ENCODE peak calls at places on chromosomes 7 and 10, in four cellular contexts. Y is WERI-Rb-1, I is H9, Z is MM.1S. J is an unnamed sample.

GRCh38 chr7:142481548-142481947 is 223.7 kb upstream of the PRSS58 start:
- DNase-seq in Y (peak), Z (peak), I (no peak), J (no peak)

GRCh38 chr7:67821116-67821515 is 824.5 kb downstream of the TYW1 start:
- DNase-seq in Z (no peak), I (no peak), Y (no peak), J (no peak)

GRCh38 chr7:67620216-67620933 is 623.7 kb downstream of the TYW1 start:
- DNase-seq in Y (no peak), I (no peak), Z (no peak), J (no peak)

GRCh38 chr10:116723428-116724281 is 18.7 kb downstream of the HSPA12A start:
- DNase-seq in I (no peak), Z (peak), Y (no peak), J (no peak)

GRCh38 chr7:29291723-29292591 is 97.4 kb downstream of the CHN2 start:
- DNase-seq in Z (no peak), Y (no peak), I (no peak), J (no peak)

GRCh38 chr10:45254892-45255291 is 60.5 kb downstream of the OR13A1 start:
- DNase-seq in Z (no peak), Y (no peak), I (no peak), J (no peak)

GRCh38 chr10:22308390-22308789 is 7.8 kb upstream of the COMMD3 start:
- DNase-seq in I (no peak), Z (no peak), Y (no peak), J (no peak)

GRCh38 chr7:29839302-29839701 is 33.0 kb downstream of the WIPF3 start:
- DNase-seq in Z (no peak), I (no peak), Y (no peak), J (no peak)

GRCh38 chr10:3982746-3983442 is 197.9 kb upstream of the KLF6 start:
- DNase-seq in Y (no peak), I (no peak), Z (no peak), J (no peak)

GRCh38 chr10:99906470-99906869 is 103.3 kb downstream of the DNMBP start:
- DNase-seq in I (no peak), Z (no peak), Y (no peak), J (no peak)

GRCh38 chr7:157021893-157022680 is 11.6 kb upstream of the MNX1 start:
- DNase-seq in Z (no peak), I (no peak), Y (no peak), J (no peak)

GRCh38 chr7:47293884-47294568 is 287.9 kb downstream of the TNS3 start:
- DNase-seq in I (no peak), Z (no peak), Y (no peak), J (no peak)

GRCh38 chr10:48802611-48803046 is 118.0 kb downstream of the WDFY4 start:
- DNase-seq in Y (no peak), Z (peak), I (no peak), J (no peak)

GRCh38 chr10:5840314-5841307 is 27.4 kb upstream of the GDI2 start:
- DNase-seq in Y (no peak), Z (no peak), I (no peak), J (no peak)

GRCh38 chr7:65222655-65223054 is 151.0 kb upstream of the ZNF92 start:
- DNase-seq in Z (no peak), Y (no peak), I (no peak), J (no peak)

GRCh38 chr7:17408245-17408903 is 109.9 kb downstream of the AHR start:
- DNase-seq in I (no peak), Z (no peak), Y (no peak), J (no peak)

GRCh38 chr7:32335107-32335506 is 155.1 kb downstream of the LSM5 start:
- DNase-seq in I (no peak), Y (no peak), Z (no peak), J (no peak)

GRCh38 chr7:158923928-158924511 is 67.7 kb downstream of the DYNC2I1 start:
- DNase-seq in I (no peak), Y (no peak), Z (no peak), J (no peak)

GRCh38 chr7:7122701-7123281 is 59.6 kb upstream of the C1GALT1 start:
- DNase-seq in Z (no peak), Y (no peak), I (no peak), J (no peak)

GRCh38 chr7:139828446-139828845 is 618 bp upstream of the TBXAS1 start:
- DNase-seq in Y (no peak), Z (no peak), I (no peak), J (no peak)

GRCh38 chr7:157865351-157866165 is 528.8 kb downstream of the DNAJB6 start:
- DNase-seq in Y (no peak), I (no peak), Z (no peak), J (no peak)

GRCh38 chr7:43674559-43675436 is 54.5 kb downstream of the COA1 start:
- DNase-seq in Y (no peak), I (no peak), Z (no peak), J (no peak)

GRCh38 chr7:74040101-74040790 is 12.3 kb downstream of the ELN start:
- DNase-seq in I (no peak), Y (no peak), Z (no peak), J (no peak)
- H3K27ac ChIP-seq in I (no peak), Y (no peak), Z (no peak), J (peak)

GRCh38 chr10:75210193-75211006 is at the start of gene VDAC2:
- DNase-seq in Y (peak), Z (peak), I (peak), J (peak)
- TF ChIP-seq CTCF in Y (no peak), Z (no peak), I (no peak), J (no peak)

GRCh38 chr10:7686351-7687171 is 16.6 kb upstream of the ITIH2 start:
- DNase-seq in Y (no peak), I (no peak), Z (no peak), J (no peak)

GRCh38 chr10:7687228-7687907 is 15.7 kb upstream of the ITIH2 start:
- DNase-seq in I (peak), Z (peak), Y (peak), J (peak)

DNA sequence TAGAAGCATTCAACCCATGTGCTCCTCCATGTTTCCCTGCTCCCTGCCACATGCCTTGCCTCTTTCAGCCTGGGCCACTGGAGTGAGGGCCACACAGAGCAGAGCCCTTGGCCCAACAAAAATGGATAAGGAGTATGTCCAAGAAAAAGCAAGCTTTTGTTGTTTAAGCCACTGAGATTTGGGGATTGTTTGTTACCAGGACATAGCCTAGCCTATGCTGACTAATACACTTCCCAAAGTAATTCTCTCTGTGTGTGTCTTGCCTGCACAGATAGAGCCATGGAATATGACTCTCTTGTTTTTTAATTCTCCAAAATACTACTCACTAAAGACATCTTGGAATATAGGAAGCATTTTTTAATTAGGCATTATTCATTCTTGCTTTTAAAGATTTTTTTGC is 13.5 kb upstream of the ITIH2 start:
- DNase-seq in I (no peak), Y (no peak), Z (no peak), J (no peak)
- H3K27ac ChIP-seq in I (no peak), Y (no peak), Z (no peak), J (no peak)

DNA sequence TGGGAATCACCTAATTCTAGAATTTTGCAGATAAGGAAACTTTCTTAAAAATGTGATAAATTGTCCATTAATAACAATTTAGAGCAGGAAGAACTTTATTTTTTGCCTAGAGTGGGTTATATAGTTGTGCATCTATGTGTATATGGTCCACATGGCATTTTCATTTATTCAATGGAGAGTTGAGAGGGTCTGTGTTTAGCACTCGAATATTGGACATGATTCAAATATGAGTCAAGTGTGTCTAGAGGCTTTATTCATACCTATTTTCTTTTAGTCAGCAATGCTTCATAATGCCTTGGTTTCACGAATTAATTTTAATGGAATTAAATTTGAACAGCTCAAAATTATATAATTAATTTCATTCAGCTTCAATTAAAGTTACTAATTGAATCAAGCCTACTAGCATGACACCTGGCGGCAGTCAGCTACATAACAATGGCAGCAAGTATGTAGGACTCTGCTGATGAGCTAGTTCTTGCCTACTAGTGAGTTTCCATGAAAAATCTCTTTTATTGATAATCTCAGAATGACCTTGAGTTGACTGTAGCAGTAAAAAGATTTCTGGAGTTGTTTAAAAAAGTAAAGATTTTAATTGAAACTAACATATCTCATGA is 17.7 kb downstream of the MDFIC start:
- DNase-seq in Y (no peak), I (no peak), Z (no peak), J (no peak)
- TF ChIP-seq CTCF in Y (no peak), I (peak), Z (peak), J (no peak)

GRCh38 chr10:29545122-29545521 is 89.6 kb downstream of the SVIL start:
- DNase-seq in Y (no peak), Z (no peak), I (no peak), J (no peak)
- H3K27ac ChIP-seq in Y (no peak), Z (no peak), I (no peak), J (no peak)

DNA sequence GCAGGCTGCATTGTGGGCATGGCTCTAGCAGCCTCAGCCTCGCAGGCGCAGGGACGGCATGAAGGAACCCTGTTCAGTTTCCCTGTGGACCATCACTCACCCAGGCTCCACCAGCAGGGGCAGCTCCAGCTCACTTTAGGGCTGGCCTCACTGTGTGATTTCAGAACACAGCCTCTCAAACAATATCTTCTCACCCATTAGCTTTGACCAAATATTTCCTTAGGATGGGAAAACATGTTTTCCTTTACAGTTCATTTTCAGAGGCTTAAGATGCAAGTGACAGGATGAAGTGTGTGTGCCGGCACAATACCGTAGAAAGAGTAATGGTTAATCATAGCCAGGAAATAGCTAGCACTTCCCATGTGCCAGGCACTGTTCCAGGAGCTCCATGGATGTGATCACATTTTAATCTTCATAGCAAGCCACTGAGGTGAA is 58.2 kb downstream of the LANCL2 start:
- DNase-seq in Y (no peak), I (no peak), Z (no peak), J (no peak)
- TF ChIP-seq CTCF in Y (peak), I (peak), Z (no peak), J (no peak)